ENCODE peak calls at places on chromosomes 2 and 18, in ten cellular contexts. One of them, this sample, is unnamed.

GRCh38 chr2:198100323-198100722 is 295.9 kb downstream of the PLCL1 start:
- DNase-seq in A549: no peak
- DNase-seq in colonic mucosa: no peak
- DNase-seq in brain microvascular endothelial cell: no peak
- DNase-seq in uterus: no peak
- DNase-seq in AG10803: peak; percentile 26
- DNase-seq in epithelial cell of esophagus: peak; percentile 48
- DNase-seq in AG09309: peak; percentile 23
- DNase-seq in heart right ventricle: no peak
- DNase-seq in K562: no peak
- DNase-seq in this sample: no peak

GRCh38 chr2:215374002-215374401 is 61.9 kb downstream of the FN1 start:
- DNase-seq in A549: no peak
- DNase-seq in colonic mucosa: no peak
- DNase-seq in brain microvascular endothelial cell: no peak
- DNase-seq in uterus: no peak
- DNase-seq in AG10803: no peak
- DNase-seq in epithelial cell of esophagus: no peak
- DNase-seq in AG09309: no peak
- DNase-seq in heart right ventricle: no peak
- DNase-seq in K562: no peak
- DNase-seq in this sample: no peak

GRCh38 chr2:189641565-189641964 is 19.7 kb upstream of the ASNSD1 start:
- DNase-seq in A549: no peak
- DNase-seq in colonic mucosa: no peak
- DNase-seq in brain microvascular endothelial cell: peak; percentile 54
- DNase-seq in uterus: no peak
- DNase-seq in AG10803: no peak
- DNase-seq in epithelial cell of esophagus: peak; percentile 34
- DNase-seq in AG09309: no peak
- DNase-seq in heart right ventricle: no peak
- DNase-seq in K562: peak; percentile 35
- DNase-seq in this sample: no peak

GRCh38 chr2:109612991-109613921 is 510 bp downstream of the SEPTIN10 start:
- DNase-seq in A549: peak; percentile 41
- DNase-seq in colonic mucosa: peak; percentile 58
- DNase-seq in brain microvascular endothelial cell: peak; percentile 20
- DNase-seq in uterus: peak; percentile 71
- DNase-seq in AG10803: peak; percentile 71
- DNase-seq in epithelial cell of esophagus: peak; percentile 51
- DNase-seq in AG09309: no peak
- DNase-seq in heart right ventricle: peak; percentile 76
- DNase-seq in K562: no peak
- DNase-seq in this sample: peak; percentile 74

GRCh38 chr2:227818569-227819397 is 5.1 kb downstream of the CCL20 start:
- DNase-seq in A549: peak; percentile 96
- DNase-seq in colonic mucosa: peak; percentile 54
- DNase-seq in brain microvascular endothelial cell: peak; percentile 94
- DNase-seq in uterus: peak; percentile 18
- DNase-seq in AG10803: no peak
- DNase-seq in epithelial cell of esophagus: no peak
- DNase-seq in AG09309: no peak
- DNase-seq in heart right ventricle: no peak
- DNase-seq in K562: no peak
- DNase-seq in this sample: peak; percentile 41

GRCh38 chr2:47307066-47307465 is 95.9 kb upstream of the MSH2 start:
- DNase-seq in A549: no peak
- DNase-seq in colonic mucosa: no peak
- DNase-seq in brain microvascular endothelial cell: no peak
- DNase-seq in uterus: no peak
- DNase-seq in AG10803: peak; percentile 69
- DNase-seq in epithelial cell of esophagus: no peak
- DNase-seq in AG09309: no peak
- DNase-seq in heart right ventricle: no peak
- DNase-seq in K562: no peak
- DNase-seq in this sample: no peak

GRCh38 chr18:37299471-37300304 is 265.9 kb downstream of the CELF4 start:
- DNase-seq in A549: peak; percentile 92
- DNase-seq in colonic mucosa: peak; percentile 81
- DNase-seq in brain microvascular endothelial cell: peak; percentile 98
- DNase-seq in uterus: peak; percentile 91
- DNase-seq in AG10803: peak; percentile 96
- DNase-seq in epithelial cell of esophagus: peak; percentile 90
- DNase-seq in AG09309: peak; percentile 87
- DNase-seq in heart right ventricle: peak; percentile 85
- DNase-seq in K562: peak; percentile 79
- DNase-seq in this sample: peak; percentile 77

GRCh38 chr2:598043-598802 is 79.0 kb downstream of the TMEM18 start:
- DNase-seq in A549: no peak
- DNase-seq in colonic mucosa: no peak
- DNase-seq in brain microvascular endothelial cell: peak; percentile 13
- DNase-seq in uterus: no peak
- DNase-seq in AG10803: no peak
- DNase-seq in epithelial cell of esophagus: no peak
- DNase-seq in AG09309: no peak
- DNase-seq in heart right ventricle: no peak
- DNase-seq in K562: no peak
- DNase-seq in this sample: no peak

GRCh38 chr2:136117909-136118818 is at the start of gene CXCR4:
- DNase-seq in A549: peak; percentile 47
- DNase-seq in colonic mucosa: peak; percentile 76
- DNase-seq in brain microvascular endothelial cell: no peak
- DNase-seq in uterus: no peak
- DNase-seq in AG10803: no peak
- DNase-seq in epithelial cell of esophagus: peak; percentile 27
- DNase-seq in AG09309: no peak
- DNase-seq in heart right ventricle: peak; percentile 76
- DNase-seq in K562: peak; percentile 78
- DNase-seq in this sample: peak; percentile 74

GRCh38 chr2:136118819-136119716 is 1.1 kb upstream of the CXCR4 start:
- DNase-seq in A549: no peak
- DNase-seq in colonic mucosa: peak; percentile 61
- DNase-seq in brain microvascular endothelial cell: no peak
- DNase-seq in uterus: peak; percentile 27
- DNase-seq in AG10803: no peak
- DNase-seq in epithelial cell of esophagus: no peak
- DNase-seq in AG09309: no peak
- DNase-seq in heart right ventricle: peak; percentile 59
- DNase-seq in K562: peak; percentile 37
- DNase-seq in this sample: peak; percentile 65

GRCh38 chr2:136121511-136121910 is 3.6 kb upstream of the CXCR4 start:
- DNase-seq in A549: no peak
- DNase-seq in colonic mucosa: no peak
- DNase-seq in brain microvascular endothelial cell: no peak
- DNase-seq in uterus: no peak
- DNase-seq in AG10803: no peak
- DNase-seq in epithelial cell of esophagus: no peak
- DNase-seq in AG09309: no peak
- DNase-seq in heart right ventricle: no peak
- DNase-seq in K562: no peak
- DNase-seq in this sample: no peak

GRCh38 chr2:136117391-136117841 is 533 bp downstream of the CXCR4 start:
- DNase-seq in A549: peak; percentile 52
- DNase-seq in colonic mucosa: peak; percentile 36
- DNase-seq in brain microvascular endothelial cell: peak; percentile 16
- DNase-seq in uterus: no peak
- DNase-seq in AG10803: peak; percentile 20
- DNase-seq in epithelial cell of esophagus: peak; percentile 37
- DNase-seq in AG09309: no peak
- DNase-seq in heart right ventricle: peak; percentile 28
- DNase-seq in K562: no peak
- DNase-seq in this sample: peak; percentile 47

DNA sequence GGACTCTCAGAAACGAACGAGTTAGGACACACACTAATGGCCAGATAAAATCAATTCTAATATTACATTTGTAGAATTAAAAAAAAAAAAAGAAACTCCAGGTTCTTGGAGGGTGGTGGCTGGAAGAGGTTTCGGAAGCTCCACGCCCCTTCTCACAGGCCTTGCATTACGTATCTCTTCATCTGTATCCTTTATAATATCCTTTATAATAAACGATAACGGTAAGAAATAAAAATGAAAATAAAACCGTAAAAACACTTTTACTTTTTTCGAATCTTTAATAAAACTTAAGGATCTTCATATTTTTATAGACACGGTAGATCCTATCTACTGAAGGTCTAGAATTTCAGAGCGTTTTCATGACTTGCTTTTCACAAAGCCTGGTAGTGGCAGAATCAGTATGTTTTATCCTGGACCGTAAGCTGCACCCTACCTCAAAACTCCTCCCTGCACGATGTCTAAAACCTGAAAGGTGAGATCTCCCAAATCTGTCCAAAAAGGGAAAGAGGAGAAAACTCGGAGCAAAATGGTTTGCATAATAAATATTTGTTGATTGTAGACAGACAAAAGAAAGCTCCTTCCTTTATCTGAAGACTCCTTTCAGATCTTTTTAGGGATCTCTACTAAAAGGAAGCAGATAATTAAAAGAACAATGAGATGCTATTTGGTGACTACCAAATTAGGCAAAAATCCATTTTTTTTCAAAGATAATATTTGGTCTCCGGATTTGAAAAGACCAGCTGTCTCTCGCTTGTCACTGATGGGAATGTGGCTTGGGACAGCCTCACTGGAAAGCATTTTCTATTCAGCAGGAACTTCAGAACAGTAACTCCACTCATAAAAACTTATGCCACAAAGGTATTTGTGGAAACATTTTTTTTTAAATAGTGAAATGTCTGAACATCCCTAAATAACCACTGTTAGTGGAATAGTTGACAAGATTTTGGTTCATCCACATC is 2.0 kb upstream of the CXCR4 start:
- DNase-seq in A549: no peak
- DNase-seq in colonic mucosa: no peak
- DNase-seq in brain microvascular endothelial cell: no peak
- DNase-seq in uterus: no peak
- DNase-seq in AG10803: no peak
- DNase-seq in epithelial cell of esophagus: no peak
- DNase-seq in AG09309: no peak
- DNase-seq in heart right ventricle: no peak
- DNase-seq in K562: no peak
- DNase-seq in this sample: no peak
- H3K4me3 ChIP-seq in A549: no peak overlapping the region
- H3K4me3 ChIP-seq in colonic mucosa: peak overlapping the region; percentile 53
- H3K4me3 ChIP-seq in brain microvascular endothelial cell: no peak overlapping the region
- H3K4me3 ChIP-seq in uterus: peak overlapping the region; percentile 13
- H3K4me3 ChIP-seq in AG10803: no peak overlapping the region
- H3K4me3 ChIP-seq in epithelial cell of esophagus: no peak overlapping the region
- H3K4me3 ChIP-seq in AG09309: no peak overlapping the region
- H3K4me3 ChIP-seq in heart right ventricle: peak overlapping the region; percentile 67
- H3K4me3 ChIP-seq in K562: no peak overlapping the region
- H3K4me3 ChIP-seq in this sample: peak overlapping the region; percentile 72

GRCh38 chr2:218401834-218402370 is 2.2 kb downstream of the CTDSP1 start:
- DNase-seq in A549: no peak
- DNase-seq in colonic mucosa: no peak
- DNase-seq in brain microvascular endothelial cell: no peak
- DNase-seq in uterus: no peak
- DNase-seq in AG10803: no peak
- DNase-seq in epithelial cell of esophagus: no peak
- DNase-seq in AG09309: no peak
- DNase-seq in heart right ventricle: no peak
- DNase-seq in K562: no peak
- DNase-seq in this sample: peak; percentile 20
- H3K4me3 ChIP-seq in A549: no peak overlapping the region
- H3K4me3 ChIP-seq in colonic mucosa: peak overlapping the region; percentile 97
- H3K4me3 ChIP-seq in brain microvascular endothelial cell: no peak overlapping the region
- H3K4me3 ChIP-seq in uterus: peak overlapping the region; percentile 95
- H3K4me3 ChIP-seq in AG10803: peak overlapping the region; percentile 77
- H3K4me3 ChIP-seq in epithelial cell of esophagus: no peak overlapping the region
- H3K4me3 ChIP-seq in AG09309: peak overlapping the region; percentile 77
- H3K4me3 ChIP-seq in heart right ventricle: peak overlapping the region; percentile 98
- H3K4me3 ChIP-seq in K562: peak overlapping the region; percentile 57
- H3K4me3 ChIP-seq in this sample: peak overlapping the region; percentile 100

DNA sequence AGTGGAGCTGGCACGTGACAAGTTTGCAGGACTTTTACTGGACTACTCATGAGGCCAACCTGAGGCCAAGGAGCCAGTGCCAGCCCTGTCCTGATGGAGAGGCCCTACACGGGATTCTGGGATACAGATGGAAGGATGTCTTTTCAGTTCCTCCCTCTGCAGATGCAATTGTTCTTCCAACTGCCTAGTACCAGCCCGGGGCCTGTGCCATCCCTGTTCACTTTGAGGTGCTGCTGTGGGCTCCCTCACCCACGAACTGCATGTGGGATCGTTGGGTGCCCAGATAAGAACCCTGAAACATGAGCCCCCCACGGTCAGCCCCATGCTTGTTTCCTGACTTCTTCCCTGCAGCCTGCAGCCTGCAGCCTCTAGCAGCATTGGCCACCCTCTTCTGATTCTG is 25.3 kb upstream of the LAPTM4A start:
- DNase-seq in A549: no peak
- DNase-seq in colonic mucosa: no peak
- DNase-seq in brain microvascular endothelial cell: no peak
- DNase-seq in uterus: no peak
- DNase-seq in AG10803: no peak
- DNase-seq in epithelial cell of esophagus: no peak
- DNase-seq in AG09309: no peak
- DNase-seq in heart right ventricle: no peak
- DNase-seq in K562: no peak
- DNase-seq in this sample: no peak
- H3K4me3 ChIP-seq in A549: no peak overlapping the region
- H3K4me3 ChIP-seq in colonic mucosa: no peak overlapping the region
- H3K4me3 ChIP-seq in brain microvascular endothelial cell: no peak overlapping the region
- H3K4me3 ChIP-seq in uterus: no peak overlapping the region
- H3K4me3 ChIP-seq in AG10803: no peak overlapping the region
- H3K4me3 ChIP-seq in epithelial cell of esophagus: no peak overlapping the region
- H3K4me3 ChIP-seq in AG09309: no peak overlapping the region
- H3K4me3 ChIP-seq in heart right ventricle: no peak overlapping the region
- H3K4me3 ChIP-seq in K562: no peak overlapping the region
- H3K4me3 ChIP-seq in this sample: no peak overlapping the region

GRCh38 chr2:194559964-194560363 is 1097.1 kb upstream of the SLC39A10 start:
- DNase-seq in A549: no peak
- DNase-seq in colonic mucosa: no peak
- DNase-seq in brain microvascular endothelial cell: no peak
- DNase-seq in uterus: no peak
- DNase-seq in AG10803: no peak
- DNase-seq in epithelial cell of esophagus: no peak
- DNase-seq in AG09309: no peak
- DNase-seq in heart right ventricle: no peak
- DNase-seq in K562: no peak
- DNase-seq in this sample: no peak

GRCh38 chr2:194559523-194559922 is 1097.5 kb upstream of the SLC39A10 start:
- DNase-seq in A549: no peak
- DNase-seq in colonic mucosa: no peak
- DNase-seq in brain microvascular endothelial cell: no peak
- DNase-seq in uterus: no peak
- DNase-seq in AG10803: no peak
- DNase-seq in epithelial cell of esophagus: no peak
- DNase-seq in AG09309: no peak
- DNase-seq in heart right ventricle: no peak
- DNase-seq in K562: no peak
- DNase-seq in this sample: no peak

GRCh38 chr2:194553969-194554368 is 1103.1 kb upstream of the SLC39A10 start:
- DNase-seq in A549: no peak
- DNase-seq in colonic mucosa: no peak
- DNase-seq in brain microvascular endothelial cell: no peak
- DNase-seq in uterus: no peak
- DNase-seq in AG10803: no peak
- DNase-seq in epithelial cell of esophagus: no peak
- DNase-seq in AG09309: no peak
- DNase-seq in heart right ventricle: no peak
- DNase-seq in K562: no peak
- DNase-seq in this sample: no peak

GRCh38 chr2:194556639-194557038 is 1100.4 kb upstream of the SLC39A10 start:
- DNase-seq in A549: no peak
- DNase-seq in colonic mucosa: no peak
- DNase-seq in brain microvascular endothelial cell: no peak
- DNase-seq in uterus: no peak
- DNase-seq in AG10803: no peak
- DNase-seq in epithelial cell of esophagus: no peak
- DNase-seq in AG09309: no peak
- DNase-seq in heart right ventricle: no peak
- DNase-seq in K562: no peak
- DNase-seq in this sample: no peak

GRCh38 chr2:194557993-194558392 is 1099.0 kb upstream of the SLC39A10 start:
- DNase-seq in A549: no peak
- DNase-seq in colonic mucosa: no peak
- DNase-seq in brain microvascular endothelial cell: no peak
- DNase-seq in uterus: no peak
- DNase-seq in AG10803: no peak
- DNase-seq in epithelial cell of esophagus: no peak
- DNase-seq in AG09309: no peak
- DNase-seq in heart right ventricle: no peak
- DNase-seq in K562: no peak
- DNase-seq in this sample: no peak
- H3K4me3 ChIP-seq in A549: no peak overlapping the region
- H3K4me3 ChIP-seq in colonic mucosa: no peak overlapping the region
- H3K4me3 ChIP-seq in brain microvascular endothelial cell: no peak overlapping the region
- H3K4me3 ChIP-seq in uterus: no peak overlapping the region
- H3K4me3 ChIP-seq in AG10803: no peak overlapping the region
- H3K4me3 ChIP-seq in epithelial cell of esophagus: no peak overlapping the region
- H3K4me3 ChIP-seq in AG09309: no peak overlapping the region
- H3K4me3 ChIP-seq in heart right ventricle: no peak overlapping the region
- H3K4me3 ChIP-seq in K562: no peak overlapping the region
- H3K4me3 ChIP-seq in this sample: no peak overlapping the region

This sample was measured in left ventricle myocardium inferior.